ENCODE peak calls at places on chromosomes 7 and 10, in six cellular contexts. W, X, J, O, H and S are unnamed samples.

GRCh38 chr10:59557052-59557451 is 152.6 kb downstream of the SLC16A9 start:
- DNase-seq in H (no peak), X (no peak), W (no peak), O (no peak), J (peak; percentile 11), S (no peak)

GRCh38 chr7:100169147-100169850 is 882 bp upstream of the GAL3ST4 start:
- DNase-seq in J (no peak), O (no peak), H (no peak), X (no peak), W (no peak), S (no peak)

GRCh38 chr10:74825033-74825370 is 1.4 kb upstream of the KAT6B start:
- DNase-seq in W (no peak), H (no peak), O (peak; percentile 35), J (no peak), X (no peak), S (peak; percentile 48)

GRCh38 chr10:93086289-93086688 is 12.6 kb downstream of the CYP26A1 start:
- DNase-seq in X (no peak), O (no peak), W (no peak), J (no peak), H (no peak), S (no peak)

GRCh38 chr7:92313055-92313454 is 67.3 kb downstream of the ANKIB1 start:
- DNase-seq in O (no peak), W (no peak), X (no peak), J (no peak), H (no peak), S (no peak)

GRCh38 chr10:16712883-16713282 is 104.3 kb downstream of the RSU1 start:
- DNase-seq in O (no peak), W (no peak), H (no peak), X (no peak), J (no peak), S (no peak)

GRCh38 chr10:114565066-114565465 is 93.0 kb downstream of the ABLIM1 start:
- DNase-seq in H (peak; percentile 16), O (no peak), J (no peak), X (peak; percentile 27), W (no peak), S (no peak)

GRCh38 chr7:142796001-142796500 is 25.3 kb downstream of the PRSS2 start:
- DNase-seq in H (no peak), J (no peak), W (no peak), O (no peak), X (peak; percentile 47), S (no peak)

GRCh38 chr7:101173752-101174244 is 6.3 kb downstream of the NAT16 start:
- DNase-seq in X (peak; percentile 75), H (no peak), O (peak; percentile 33), J (no peak), W (peak; percentile 80), S (no peak)

GRCh38 chr10:409403-410040 is 274.3 kb downstream of the ZMYND11 start:
- DNase-seq in X (no peak), W (no peak), H (no peak), O (no peak), J (no peak), S (peak; percentile 59)

GRCh38 chr7:47933229-47933628 is 15.0 kb downstream of the PKD1L1 start:
- DNase-seq in W (no peak), X (no peak), H (no peak), J (no peak), O (no peak), S (no peak)

GRCh38 chr7:45915606-45916005 is 5.5 kb downstream of the IGFBP3 start:
- DNase-seq in J (no peak), X (no peak), W (no peak), O (no peak), H (no peak), S (no peak)

GRCh38 chr10:103765981-103766380 is 89.4 kb downstream of the SH3PXD2A start:
- DNase-seq in O (peak; percentile 77), X (peak; percentile 10), J (no peak), W (no peak), H (peak; percentile 49), S (no peak)

GRCh38 chr7:69429817-69430501 is 168.3 kb upstream of the AUTS2 start:
- DNase-seq in W (no peak), O (no peak), J (peak; percentile 5), H (no peak), X (no peak), S (peak; percentile 62)

GRCh38 chr7:43112941-43113621 is 634 bp downstream of the HECW1 start:
- DNase-seq in H (peak; percentile 37), X (peak; percentile 29), J (peak; percentile 63), O (no peak), W (no peak), S (peak; percentile 73)

GRCh38 chr7:79459381-79459780 is 5.9 kb upstream of the MAGI2 start:
- DNase-seq in W (no peak), H (no peak), O (no peak), X (peak; percentile 14), J (peak; percentile 69), S (no peak)

GRCh38 chr10:22620140-22620857 is 94.1 kb downstream of the PIP4K2A start:
- DNase-seq in W (peak; percentile 91), J (peak; percentile 99), X (peak; percentile 95), O (no peak), H (peak; percentile 93), S (no peak)

GRCh38 chr10:79381804-79382221 is 34.5 kb downstream of the PPIF start:
- DNase-seq in X (no peak), J (peak; percentile 82), W (no peak), O (no peak), H (peak; percentile 32), S (peak; percentile 67)

GRCh38 chr7:55019691-55020480 is 1.1 kb downstream of the EGFR start:
- DNase-seq in X (peak; percentile 35), O (no peak), J (no peak), H (peak; percentile 27), W (no peak), S (peak; percentile 59)

GRCh38 chr10:83343676-83344075 is 795.6 kb upstream of the GHITM start:
- DNase-seq in X (no peak), J (no peak), W (no peak), O (no peak), H (no peak), S (no peak)

GRCh38 chr10:71756441-71757191 is 16.7 kb downstream of the VSIR start:
- DNase-seq in J (peak; percentile 16), H (no peak), X (no peak), W (no peak), O (no peak), S (no peak)

GRCh38 chr7:107563072-107563760 is 504 bp downstream of the COG5 start:
- DNase-seq in H (no peak), W (peak; percentile 44), X (peak; percentile 6), J (no peak), O (no peak), S (no peak)

GRCh38 chr7:159009951-159010350 is 134.7 kb downstream of the VIPR2 start:
- DNase-seq in W (no peak), J (no peak), H (no peak), O (no peak), X (no peak), S (no peak)

GRCh38 chr10:85187047-85187446 is 858.7 kb downstream of the CCSER2 start:
- DNase-seq in X (no peak), J (no peak), O (no peak), H (no peak), W (no peak), S (peak; percentile 19)

GRCh38 chr10:28664369-28664740 is 13.0 kb upstream of the BAMBI start:
- DNase-seq in X (no peak), W (no peak), O (no peak), J (peak; percentile 72), H (no peak), S (no peak)

GRCh38 chr7:124085168-124085567 is 52.3 kb upstream of the TMEM229A start:
- DNase-seq in O (no peak), H (peak; percentile 60), X (peak; percentile 77), W (no peak), J (peak; percentile 88), S (peak; percentile 21)

DNA sequence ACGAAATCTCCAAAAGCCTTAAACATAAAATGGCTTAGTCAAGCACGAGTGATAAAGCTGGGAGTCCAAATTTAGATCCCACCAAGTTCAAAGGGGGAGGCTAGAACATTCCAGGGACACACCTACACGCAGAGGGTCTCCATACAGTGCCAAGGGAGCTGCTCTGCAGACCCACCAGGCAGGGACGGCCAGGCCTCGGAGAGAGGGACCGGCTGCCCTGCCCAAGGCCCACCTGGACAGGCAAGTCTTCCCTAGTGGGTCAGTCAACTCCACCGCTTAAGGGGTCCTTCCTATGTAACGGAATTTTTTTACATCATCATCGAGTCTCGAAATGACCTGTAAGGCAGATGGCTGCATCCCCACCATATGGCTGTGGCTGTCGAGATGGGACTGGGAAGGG is 28.5 kb downstream of the AMZ1 start:
- DNase-seq in H (no peak), J (no peak), W (no peak), X (no peak), O (no peak), S (no peak)
- H3K4me2 ChIP-seq in H (no peak overlapping the region), J (no peak overlapping the region), W (no peak overlapping the region), X (no peak overlapping the region), O (peak overlapping the region; percentile 46), S (peak overlapping the region; percentile 55)

GRCh38 chr10:60646966-60647796 is 131.1 kb upstream of the CDK1 start:
- DNase-seq in H (peak; percentile 31), O (peak; percentile 66), X (peak; percentile 98), J (peak; percentile 79), W (peak; percentile 48), S (peak; percentile 75)

GRCh38 chr10:60648761-60649160 is 129.5 kb upstream of the CDK1 start:
- DNase-seq in X (no peak), H (no peak), J (no peak), W (no peak), O (no peak), S (no peak)

GRCh38 chr10:60652628-60653027 is 125.7 kb upstream of the CDK1 start:
- DNase-seq in W (no peak), J (no peak), X (no peak), H (no peak), O (no peak), S (no peak)

GRCh38 chr10:60649485-60650271 is 128.6 kb upstream of the CDK1 start:
- DNase-seq in X (peak; percentile 76), W (no peak), H (no peak), J (no peak), O (no peak), S (peak; percentile 26)

DNA sequence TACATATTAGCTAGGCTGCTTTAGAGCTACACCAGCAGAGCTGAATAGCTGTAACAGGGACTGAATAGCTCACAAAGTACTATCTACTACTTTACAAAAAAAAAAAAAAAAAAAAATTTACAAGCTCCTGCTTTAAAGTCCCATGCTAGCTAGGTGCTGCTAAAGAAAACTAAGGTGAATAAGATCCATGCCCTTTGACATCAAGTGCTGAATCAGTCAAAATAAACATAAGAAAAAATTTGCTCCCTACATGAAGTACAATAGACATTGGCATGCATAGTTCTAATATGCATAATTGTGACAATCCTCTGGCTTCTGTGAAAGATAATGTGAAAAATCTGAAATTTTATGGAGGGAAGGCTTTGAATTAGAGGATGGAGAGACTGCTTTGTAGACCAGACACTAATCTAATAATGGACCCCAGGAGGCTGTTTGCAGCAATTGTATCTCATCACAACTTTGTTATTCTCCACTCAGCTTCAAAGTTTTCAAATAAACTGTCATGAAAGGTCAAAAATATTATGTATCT is 127.9 kb upstream of the CDK1 start:
- DNase-seq in J (no peak), X (peak; percentile 75), H (no peak), O (no peak), W (no peak), S (no peak)
- H3K4me2 ChIP-seq in J (no peak overlapping the region), X (peak overlapping the region; percentile 15), H (no peak overlapping the region), O (no peak overlapping the region), W (no peak overlapping the region), S (no peak overlapping the region)

GRCh38 chr7:30795161-30795943 is 24.1 kb downstream of the MINDY4 start:
- DNase-seq in O (peak; percentile 41), X (peak; percentile 69), J (no peak), H (no peak), W (peak; percentile 3), S (no peak)
- H3K4me2 ChIP-seq in O (peak overlapping the region; percentile 31), X (peak overlapping the region; percentile 28), J (no peak overlapping the region), H (no peak overlapping the region), W (peak overlapping the region; percentile 10), S (no peak overlapping the region)

GRCh38 chr7:139362302-139362701 is 2.6 kb downstream of the LUC7L2 start:
- DNase-seq in X (no peak), W (no peak), H (peak; percentile 47), O (no peak), J (peak; percentile 16), S (no peak)
- H3K4me2 ChIP-seq in X (peak overlapping the region; percentile 90), W (no peak overlapping the region), H (peak overlapping the region; percentile 98), O (peak overlapping the region; percentile 10), J (no peak overlapping the region), S (peak overlapping the region; percentile 79)